ENCODE peak calls at places on chromosome 11, in eight cellular contexts. K is HCT116, C is transverse colon, E is upper lobe of left lung, I is stomach, X is spleen, B is breast epithelium, F is H1. H is an unnamed sample.

GRCh38 chr11:130390071-130390758 is 38.2 kb downstream of the ADAMTS8 start:
- DNase-seq in K (peak), C (no peak), E (no peak), I (peak), X (no peak), B (no peak), F (no peak), H (no peak)

GRCh38 chr11:35488117-35488516 is 37.3 kb downstream of the PAMR1 start:
- DNase-seq in K (no peak), C (no peak), E (no peak), I (no peak), X (no peak), B (no peak), F (no peak), H (no peak)

GRCh38 chr11:130827697-130828377 is 88.4 kb downstream of the SNX19 start:
- DNase-seq in K (peak), C (peak), E (no peak), I (peak), X (peak), B (peak), F (peak), H (no peak)

GRCh38 chr11:48150213-48150612 is 66.4 kb upstream of the OR4B1 start:
- DNase-seq in K (no peak), C (peak), E (no peak), I (no peak), X (no peak), B (no peak), F (no peak), H (no peak)

GRCh38 chr11:100632970-100633452 is 54.1 kb upstream of the ARHGAP42 start:
- DNase-seq in K (no peak), C (peak), E (peak), I (peak), X (no peak), B (peak), F (no peak), H (no peak)

GRCh38 chr11:3894128-3894731 is 38.8 kb downstream of the STIM1 start:
- DNase-seq in K (no peak), C (peak), E (no peak), I (no peak), X (peak), B (no peak), F (no peak), H (peak)

GRCh38 chr11:129317564-129317963 is 58.1 kb upstream of the BARX2 start:
- DNase-seq in K (no peak), C (no peak), E (no peak), I (no peak), X (no peak), B (no peak), F (no peak), H (no peak)

GRCh38 chr11:2265396-2265795 is 5.0 kb downstream of the ASCL2 start:
- DNase-seq in K (no peak), C (no peak), E (no peak), I (peak), X (no peak), B (peak), F (no peak), H (no peak)

GRCh38 chr11:19183641-19184040 is 18.1 kb downstream of the CSRP3 start:
- DNase-seq in K (no peak), C (no peak), E (no peak), I (no peak), X (no peak), B (no peak), F (no peak), H (no peak)

GRCh38 chr11:56637500-56637899 is 4.7 kb downstream of the OR5AP2 start:
- DNase-seq in K (no peak), C (no peak), E (no peak), I (no peak), X (no peak), B (no peak), F (no peak), H (no peak)

GRCh38 chr11:35390737-35391682 is 28.3 kb downstream of the SLC1A2 start:
- DNase-seq in K (no peak), C (peak), E (peak), I (peak), X (no peak), B (no peak), F (no peak), H (no peak)

GRCh38 chr11:103109818-103110388 is 677 bp downstream of the DYNC2H1 start:
- DNase-seq in K (no peak), C (no peak), E (no peak), I (no peak), X (peak), B (no peak), F (no peak), H (no peak)

GRCh38 chr11:75597636-75598035 is 35.6 kb downstream of the SERPINH1 start:
- DNase-seq in K (peak), C (no peak), E (no peak), I (no peak), X (no peak), B (no peak), F (no peak), H (no peak)

GRCh38 chr11:36249271-36249670 is 40.0 kb downstream of the COMMD9 start:
- DNase-seq in K (no peak), C (no peak), E (no peak), I (no peak), X (no peak), B (no peak), F (no peak), H (no peak)

GRCh38 chr11:50075856-50076255 is 43.2 kb downstream of the OR4C45 start:
- DNase-seq in K (no peak), C (no peak), E (peak), I (no peak), X (no peak), B (no peak), F (no peak), H (no peak)

GRCh38 chr11:78171951-78172350 is 16.5 kb downstream of the KCTD21 start:
- DNase-seq in K (no peak), C (no peak), E (no peak), I (no peak), X (no peak), B (no peak), F (no peak), H (no peak)

GRCh38 chr11:114615448-114616361 is 20.1 kb upstream of the NXPE4 start:
- DNase-seq in K (no peak), C (no peak), E (no peak), I (no peak), X (no peak), B (no peak), F (no peak), H (no peak)

GRCh38 chr11:117972589-117973445 is 13.4 kb upstream of the IL10RA start:
- DNase-seq in K (no peak), C (no peak), E (no peak), I (no peak), X (peak), B (no peak), F (no peak), H (no peak)

GRCh38 chr11:17695454-17696441 is 23.6 kb upstream of the MYOD1 start:
- DNase-seq in K (no peak), C (no peak), E (no peak), I (no peak), X (no peak), B (no peak), F (peak), H (no peak)

GRCh38 chr11:1072116-1072820 is 2.4 kb upstream of the MUC2 start:
- DNase-seq in K (peak), C (no peak), E (no peak), I (no peak), X (peak), B (peak), F (peak), H (no peak)

GRCh38 chr11:13955971-13956421 is 6.5 kb upstream of the SPON1 start:
- DNase-seq in K (peak), C (peak), E (peak), I (peak), X (no peak), B (no peak), F (peak), H (no peak)

GRCh38 chr11:8867856-8868705 is 42.9 kb upstream of the AKIP1 start:
- DNase-seq in K (no peak), C (no peak), E (no peak), I (no peak), X (no peak), B (no peak), F (no peak), H (no peak)

GRCh38 chr11:128884703-128885338 is 6.3 kb upstream of the KCNJ5 start:
- DNase-seq in K (peak), C (peak), E (peak), I (peak), X (no peak), B (peak), F (peak), H (no peak)

GRCh38 chr11:122032317-122032716 is 83.7 kb downstream of the BLID start:
- DNase-seq in K (no peak), C (no peak), E (no peak), I (no peak), X (no peak), B (no peak), F (no peak), H (no peak)

GRCh38 chr11:46385169-46386004 is 3.9 kb downstream of the MDK start:
- DNase-seq in K (no peak), C (no peak), E (no peak), I (no peak), X (peak), B (no peak), F (no peak), H (no peak)

GRCh38 chr11:57368106-57368826 is 12.7 kb downstream of the PRG3 start:
- DNase-seq in K (no peak), C (no peak), E (peak), I (no peak), X (no peak), B (no peak), F (no peak), H (no peak)

GRCh38 chr11:124197999-124198398 is 14.9 kb downstream of the OR10D3 start:
- DNase-seq in K (no peak), C (no peak), E (no peak), I (no peak), X (no peak), B (no peak), F (no peak), H (no peak)

GRCh38 chr11:84227970-84228369 is 941.8 kb upstream of the CCDC90B start:
- DNase-seq in K (no peak), C (no peak), E (no peak), I (no peak), X (no peak), B (no peak), F (no peak), H (no peak)

GRCh38 chr11:84558085-84558905 is 1068.8 kb downstream of the DLG2 start:
- DNase-seq in K (peak), C (peak), E (peak), I (peak), X (no peak), B (no peak), F (no peak), H (no peak)

GRCh38 chr11:9109858-9110731 is 18.7 kb upstream of the SCUBE2 start:
- DNase-seq in K (no peak), C (no peak), E (no peak), I (no peak), X (no peak), B (no peak), F (no peak), H (no peak)

GRCh38 chr11:78690588-78690987 is 115.9 kb upstream of the NARS2 start:
- DNase-seq in K (no peak), C (no peak), E (no peak), I (no peak), X (no peak), B (no peak), F (no peak), H (no peak)

DNA sequence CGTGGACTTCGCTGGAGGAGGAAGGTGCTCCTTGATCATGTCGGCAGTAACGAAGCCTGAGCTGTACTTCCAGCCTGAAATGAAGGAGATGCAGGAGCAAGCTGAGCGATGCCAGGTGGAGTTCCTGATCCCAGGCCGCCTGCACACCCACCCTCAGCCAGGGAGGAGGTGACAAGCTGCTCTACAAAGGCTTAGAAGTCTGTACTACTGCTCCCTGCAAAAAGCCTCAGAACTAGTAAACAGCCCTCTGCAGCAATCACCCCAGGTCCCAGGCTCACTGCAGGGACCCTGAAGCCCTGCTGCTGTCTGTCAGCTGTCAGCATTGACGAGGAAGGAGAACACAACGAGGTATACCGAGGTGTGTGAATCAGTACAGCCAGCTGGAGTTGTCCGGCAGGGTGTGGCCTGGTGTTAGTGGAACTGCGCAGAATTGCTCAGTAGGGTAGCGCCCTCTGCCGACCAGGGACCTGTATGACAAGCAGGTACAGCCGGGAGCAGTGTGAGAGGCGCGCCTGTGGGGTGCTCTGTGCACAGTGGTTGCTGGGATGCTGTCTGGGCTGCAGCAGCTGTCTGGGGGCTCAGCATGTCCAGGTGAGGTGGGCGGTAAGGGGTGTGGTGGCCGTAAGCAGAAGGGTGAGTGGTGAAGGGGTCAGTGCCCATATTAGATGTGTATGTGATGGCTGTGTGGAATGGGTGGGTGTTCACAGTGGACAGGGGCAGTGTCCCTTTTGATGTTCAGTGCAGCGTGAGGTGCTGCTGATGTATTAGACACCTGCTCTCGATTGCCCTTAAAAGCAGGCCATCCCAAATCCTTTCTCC is 7.6 kb downstream of the CYB5R2 start:
- DNase-seq in K (peak), C (peak), E (peak), I (peak), X (peak), B (peak), F (peak), H (peak)
- TF ChIP-seq POLR2A in K (no peak), C (no peak), E (no peak), I (no peak), X (no peak), B (no peak), F (no peak), H (no peak)

GRCh38 chr11:16154715-16155396 is 201.5 kb downstream of the SOX6 start:
- DNase-seq in K (no peak), C (no peak), E (peak), I (peak), X (no peak), B (no peak), F (no peak), H (no peak)

GRCh38 chr11:16151138-16151537 is 205.2 kb downstream of the SOX6 start:
- DNase-seq in K (no peak), C (no peak), E (no peak), I (no peak), X (no peak), B (no peak), F (no peak), H (no peak)

GRCh38 chr11:16157327-16157726 is 199.0 kb downstream of the SOX6 start:
- DNase-seq in K (no peak), C (no peak), E (no peak), I (no peak), X (no peak), B (no peak), F (no peak), H (no peak)

GRCh38 chr11:16155448-16155847 is 200.9 kb downstream of the SOX6 start:
- DNase-seq in K (no peak), C (no peak), E (no peak), I (no peak), X (no peak), B (no peak), F (no peak), H (no peak)

DNA sequence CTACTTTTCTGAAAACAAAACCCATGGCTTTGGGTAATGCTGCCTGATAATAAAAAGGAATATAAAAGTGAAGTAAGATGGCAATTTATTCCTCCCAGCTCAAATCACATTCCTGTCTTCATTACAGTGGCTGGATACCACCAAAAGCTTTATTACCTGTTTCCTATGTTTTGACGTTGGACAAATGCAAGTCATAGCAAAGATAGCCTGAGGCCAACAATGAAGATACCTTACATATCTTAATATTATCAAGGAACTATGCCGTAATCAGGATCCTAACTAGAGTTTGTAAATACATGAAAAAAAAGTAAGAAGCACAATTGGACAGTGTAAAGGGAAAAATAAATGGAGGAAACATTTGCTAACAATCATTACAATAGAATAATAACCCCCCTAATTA is 202.4 kb downstream of the SOX6 start:
- DNase-seq in K (no peak), C (no peak), E (no peak), I (no peak), X (no peak), B (no peak), F (no peak), H (no peak)
- TF ChIP-seq POLR2AphosphoS5 in K (no peak), C (no peak), E (no peak), I (no peak), X (no peak), B (no peak), F (no peak), H (no peak)

GRCh38 chr11:34358258-34358665 is 452 bp upstream of the ABTB2 start:
- DNase-seq in K (peak), C (peak), E (peak), I (peak), X (peak), B (no peak), F (no peak), H (peak)
- TF ChIP-seq POLR2A in K (no peak), C (no peak), E (no peak), I (no peak), X (no peak), B (no peak), F (no peak), H (no peak)

GRCh38 chr11:123193742-123194141 is 1.3 kb downstream of the CLMP start:
- DNase-seq in K (no peak), C (no peak), E (no peak), I (no peak), X (no peak), B (no peak), F (no peak), H (no peak)

GRCh38 chr11:123187670-123188507 is 7.2 kb downstream of the CLMP start:
- DNase-seq in K (no peak), C (no peak), E (no peak), I (no peak), X (no peak), B (no peak), F (no peak), H (no peak)

GRCh38 chr11:123188508-123189165 is 6.4 kb downstream of the CLMP start:
- DNase-seq in K (no peak), C (no peak), E (no peak), I (no peak), X (no peak), B (no peak), F (no peak), H (no peak)

GRCh38 chr11:123191939-123192338 is 3.1 kb downstream of the CLMP start:
- DNase-seq in K (no peak), C (no peak), E (no peak), I (no peak), X (no peak), B (no peak), F (no peak), H (no peak)

DNA sequence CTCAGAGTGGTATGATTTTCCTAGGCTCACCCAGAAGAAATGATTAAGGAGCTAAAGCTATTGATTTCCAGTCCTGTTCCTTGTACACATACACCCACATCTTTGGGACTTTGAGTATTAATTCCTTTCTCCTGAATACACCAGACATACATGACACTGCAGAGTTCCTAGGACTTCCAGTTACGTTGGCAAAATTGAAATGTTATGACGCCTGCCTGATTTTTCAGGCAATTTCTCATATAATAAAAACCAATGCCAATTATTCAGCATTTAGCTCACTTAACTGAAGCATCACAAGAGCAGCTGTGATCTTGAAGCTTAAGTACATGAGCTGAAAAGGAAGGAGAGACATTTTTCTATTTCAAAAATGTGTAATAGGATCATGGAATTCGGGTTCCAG is 4.5 kb downstream of the CLMP start:
- DNase-seq in K (no peak), C (no peak), E (no peak), I (no peak), X (no peak), B (no peak), F (no peak), H (no peak)
- TF ChIP-seq POLR2AphosphoS5 in K (no peak), C (no peak), E (no peak), I (no peak), X (no peak), B (no peak), F (no peak), H (no peak)

DNA sequence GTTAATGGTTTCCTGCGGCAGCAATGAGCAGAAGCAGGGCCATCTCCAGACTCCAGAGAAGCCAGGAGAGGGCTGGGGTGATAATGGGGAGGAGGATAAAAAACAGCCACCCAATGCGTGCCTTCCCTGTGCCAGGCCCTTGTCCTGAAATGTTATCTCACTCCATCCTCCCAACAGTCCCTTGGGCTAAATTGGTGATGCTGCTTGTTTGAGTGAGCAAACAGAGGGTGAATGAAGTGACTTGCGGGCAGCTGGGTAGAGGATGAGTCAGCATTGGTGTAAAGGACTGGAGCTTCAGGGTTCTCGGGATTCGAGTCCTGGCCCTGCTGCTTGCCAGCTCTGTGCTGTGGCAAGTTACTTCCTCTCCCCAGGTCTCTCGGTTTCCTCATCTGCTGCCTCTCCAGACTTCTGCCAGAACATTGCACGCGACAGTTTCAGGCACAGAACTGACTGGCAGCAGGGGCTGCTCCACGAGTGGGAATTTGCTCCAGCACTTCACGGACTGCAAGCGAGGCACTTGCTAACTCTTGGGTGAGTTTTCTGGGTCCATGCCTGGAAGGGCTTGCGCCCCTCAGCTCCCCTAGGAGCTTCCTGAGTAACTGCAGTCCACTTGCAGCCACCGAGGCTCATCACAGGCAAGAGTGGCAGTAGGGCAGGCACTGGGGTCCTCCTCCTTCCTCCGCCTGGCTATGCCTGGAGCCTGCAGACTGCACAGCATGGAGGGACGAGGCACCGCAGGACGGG is at the start of gene P2RY6:
- DNase-seq in K (no peak), C (peak), E (peak), I (peak), X (no peak), B (no peak), F (no peak), H (no peak)
- TF ChIP-seq POLR2A in K (no peak), C (peak), E (no peak), I (no peak), X (no peak), B (no peak), F (no peak), H (no peak)